ENCODE peak calls at places on chromosome 13, in six cellular contexts. M is mesenchymal stem cell, Q is IMR-90, B is neuronal stem cell, N is H9, Y is H1. U is an unnamed sample.

GRCh38 chr13:46469064-46469463 is 82.0 kb upstream of the RUBCNL start:
- DNase-seq in B (no peak), N (no peak), Y (no peak), Q (no peak), M (peak), U (no peak)

GRCh38 chr13:113996081-113996911 is 22.4 kb upstream of the C13orf46 start:
- DNase-seq in Y (no peak), N (no peak), M (no peak), Q (no peak), B (no peak), U (no peak)

GRCh38 chr13:20686863-20687579 is 16.5 kb upstream of the IL17D start:
- DNase-seq in N (no peak), Y (no peak), Q (no peak), B (no peak), M (no peak), U (no peak)

GRCh38 chr13:34310539-34310938 is 492.6 kb downstream of the RFC3 start:
- DNase-seq in Q (no peak), N (no peak), B (no peak), Y (no peak), M (no peak), U (no peak)

GRCh38 chr13:68076046-68076445 is 845.9 kb upstream of the PCDH9 start:
- DNase-seq in Q (no peak), Y (no peak), M (no peak), B (no peak), N (no peak), U (no peak)

GRCh38 chr13:52371736-52372247 is 34.2 kb downstream of the THSD1 start:
- DNase-seq in Q (peak), B (peak), N (no peak), M (peak), Y (no peak), U (no peak)

GRCh38 chr13:72889496-72889895 is 107.6 kb downstream of the PIBF1 start:
- DNase-seq in Y (no peak), Q (no peak), B (no peak), N (no peak), M (no peak), U (no peak)

GRCh38 chr13:53112522-53112921 is 83.9 kb downstream of the OLFM4 start:
- DNase-seq in Y (no peak), M (no peak), Q (no peak), N (no peak), B (no peak), U (no peak)

GRCh38 chr13:26184791-26185250 is 37.3 kb downstream of the RNF6 start:
- DNase-seq in Q (peak), Y (no peak), B (peak), N (peak), M (peak), U (peak)

GRCh38 chr13:112435973-112436372 is 59.8 kb downstream of the SPACA7 start:
- DNase-seq in B (no peak), M (no peak), Y (no peak), N (no peak), Q (no peak), U (no peak)

GRCh38 chr13:94192576-94192975 is 286.9 kb downstream of the DCT start:
- DNase-seq in Q (peak), Y (no peak), N (peak), B (peak), M (no peak), U (no peak)

GRCh38 chr13:113856716-113857065 is 7.2 kb downstream of the GAS6 start:
- DNase-seq in Y (no peak), N (peak), M (peak), B (no peak), Q (peak), U (no peak)

GRCh38 chr13:105921711-105922110 is 613.8 kb downstream of the EFNB2 start:
- DNase-seq in N (no peak), B (no peak), Q (no peak), Y (no peak), M (no peak), U (no peak)

GRCh38 chr13:105929486-105929885 is 606.0 kb downstream of the EFNB2 start:
- DNase-seq in M (no peak), Q (no peak), Y (no peak), B (no peak), N (no peak), U (no peak)

GRCh38 chr13:105928901-105929300 is 606.6 kb downstream of the EFNB2 start:
- DNase-seq in B (no peak), M (no peak), N (no peak), Y (no peak), Q (no peak), U (no peak)

GRCh38 chr13:105928048-105928447 is 607.4 kb downstream of the EFNB2 start:
- DNase-seq in Q (no peak), B (no peak), N (no peak), M (no peak), Y (no peak), U (no peak)

DNA sequence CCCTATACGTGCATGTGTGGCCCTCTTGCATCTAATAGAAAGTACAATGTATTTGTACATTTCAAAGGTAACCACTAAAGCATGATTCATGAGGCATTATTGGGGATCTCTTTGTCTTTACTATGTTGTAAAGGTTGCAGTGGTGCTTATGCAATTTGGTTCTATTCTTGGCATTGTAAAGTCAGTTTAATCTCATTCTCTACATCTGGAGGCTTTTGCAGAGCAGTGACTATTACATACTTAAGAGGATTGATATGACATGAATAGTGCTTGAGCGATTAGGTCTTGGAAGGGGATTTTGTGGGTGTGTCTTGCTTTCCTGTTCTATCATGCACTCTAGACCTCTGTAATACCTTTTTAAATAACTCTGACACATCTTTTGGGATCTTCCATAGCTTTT is 610.0 kb downstream of the EFNB2 start:
- DNase-seq in M (peak), N (no peak), B (no peak), Q (peak), Y (no peak), U (no peak)
- H3K14ac ChIP-seq in M (no peak), N (no peak), B (no peak), Q (no peak), Y (no peak), U (no peak)

GRCh38 chr13:64643066-64643465 is 2587.1 kb downstream of the PCDH9 start:
- DNase-seq in M (no peak), B (no peak), Y (no peak), N (no peak), Q (no peak), U (peak)

GRCh38 chr13:64639206-64639605 is 2590.9 kb downstream of the PCDH9 start:
- DNase-seq in N (no peak), Q (no peak), Y (no peak), M (no peak), B (no peak), U (no peak)

DNA sequence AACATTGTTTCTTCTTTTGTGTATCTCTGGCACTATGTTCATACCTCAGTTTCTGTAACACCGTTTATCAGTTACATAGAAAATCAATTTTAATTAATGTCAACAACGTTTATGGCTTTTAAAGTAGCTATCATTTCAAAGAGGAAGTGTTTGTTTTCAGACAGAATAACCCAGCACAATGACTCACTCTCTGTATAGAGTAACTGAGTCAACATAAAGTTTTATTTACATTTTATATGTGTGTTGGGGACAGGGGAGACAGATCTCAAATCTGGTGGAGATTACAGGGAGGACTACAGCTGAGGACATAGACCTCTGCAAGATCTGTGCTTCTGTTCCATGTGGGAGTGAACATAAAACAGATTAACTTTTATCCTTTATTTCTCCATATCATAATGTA is 2590.1 kb downstream of the PCDH9 start:
- DNase-seq in Q (peak), N (no peak), M (peak), Y (no peak), B (no peak), U (no peak)
- H3K27ac ChIP-seq in Q (no peak), N (no peak), M (no peak), Y (no peak), B (no peak), U (no peak)

GRCh38 chr13:74166286-74166685 is 32.1 kb upstream of the KLF12 start:
- DNase-seq in N (no peak), M (no peak), Q (peak), B (no peak), Y (no peak), U (no peak)
- H2AK5ac ChIP-seq in N (no peak), M (no peak), Q (no peak), B (no peak), Y (no peak), U (no peak)

DNA sequence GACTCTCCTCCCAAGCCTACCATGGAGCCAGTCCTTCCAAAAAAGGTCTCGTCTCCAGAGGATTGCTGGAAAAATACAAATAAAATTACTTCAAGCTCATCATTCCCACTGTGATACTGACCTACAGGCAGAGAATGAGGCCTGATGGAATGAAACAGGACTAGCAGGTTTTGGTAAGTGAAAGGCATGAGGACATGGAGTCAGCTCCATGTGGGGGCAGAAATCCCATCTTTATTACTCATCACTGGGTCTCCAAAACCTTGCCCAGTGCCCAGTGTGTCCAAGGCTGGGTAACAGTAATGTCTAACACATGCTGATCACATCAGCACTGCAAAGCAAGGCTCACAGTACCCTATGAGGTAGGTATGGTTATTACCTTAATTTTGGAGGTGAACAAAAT is 235.4 kb downstream of the DNAJC15 start:
- DNase-seq in N (no peak), Y (no peak), M (no peak), Q (no peak), B (no peak), U (peak)
- H3K14ac ChIP-seq in N (no peak), Y (no peak), M (no peak), Q (peak), B (no peak), U (no peak)

GRCh38 chr13:98325724-98326123 is 148.7 kb upstream of the RNF113B start:
- DNase-seq in M (no peak), Q (no peak), N (peak), Y (no peak), B (no peak), U (no peak)
- H3K27ac ChIP-seq in M (no peak), Q (no peak), N (no peak), Y (no peak), B (peak), U (no peak)

GRCh38 chr13:48593551-48593950 is 60.2 kb upstream of the CYSLTR2 start:
- DNase-seq in Y (no peak), M (no peak), Q (no peak), N (no peak), B (no peak), U (no peak)

GRCh38 chr13:48591889-48592725 is 59.2 kb upstream of the RCBTB2 start:
- DNase-seq in Q (no peak), M (no peak), Y (no peak), N (no peak), B (no peak), U (peak)

GRCh38 chr13:48595330-48596127 is 58.2 kb upstream of the CYSLTR2 start:
- DNase-seq in Y (no peak), N (peak), M (peak), B (no peak), Q (peak), U (peak)

GRCh38 chr13:48594080-48594815 is 59.5 kb upstream of the CYSLTR2 start:
- DNase-seq in M (peak), N (no peak), Q (no peak), Y (no peak), B (no peak), U (peak)

DNA sequence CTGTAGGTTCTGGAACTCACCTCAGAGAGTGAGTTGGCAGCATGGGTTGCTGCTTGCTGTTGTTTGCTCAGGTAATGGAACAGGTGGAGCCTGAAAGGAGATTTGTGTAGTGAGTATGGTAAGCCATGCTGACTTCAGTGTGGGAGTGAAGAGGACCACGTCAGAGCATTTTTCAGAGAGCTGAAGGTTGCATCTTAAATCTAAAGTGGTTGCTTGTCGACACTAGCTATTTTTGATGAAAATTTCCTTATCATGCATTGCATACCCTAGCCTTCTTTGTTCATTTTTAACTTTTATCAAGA is 57.6 kb upstream of the CYSLTR2 start:
- DNase-seq in Y (no peak), Q (no peak), B (no peak), M (no peak), N (no peak), U (no peak)
- H2AK5ac ChIP-seq in Y (no peak), Q (no peak), B (no peak), M (no peak), N (no peak), U (no peak)

U was measured in trophoblast cell.